ENCODE peak calls at places on chromosomes 12 and 14, in eight cellular contexts. One of them, this sample, is unnamed.

GRCh38 chr12:1848146-1848545 is 27.8 kb downstream of the LRTM2 start:
- DNase-seq in HCT116: no peak
- DNase-seq in neural progenitor cell: no peak
- DNase-seq in hepatocyte: no peak
- DNase-seq in PC-3: no peak
- DNase-seq in SK-N-SH: no peak
- DNase-seq in MM.1S: no peak
- DNase-seq in GM23338: no peak
- DNase-seq in this sample: no peak

GRCh38 chr12:123254853-123255446 is 16.7 kb downstream of the CDK2AP1 start:
- DNase-seq in HCT116: no peak
- DNase-seq in neural progenitor cell: no peak
- DNase-seq in hepatocyte: no peak
- DNase-seq in PC-3: no peak
- DNase-seq in SK-N-SH: no peak
- DNase-seq in MM.1S: no peak
- DNase-seq in GM23338: no peak
- DNase-seq in this sample: no peak

GRCh38 chr14:56247495-56248087 is 129.4 kb downstream of the PELI2 start:
- DNase-seq in HCT116: peak
- DNase-seq in neural progenitor cell: no peak
- DNase-seq in hepatocyte: no peak
- DNase-seq in PC-3: peak
- DNase-seq in SK-N-SH: no peak
- DNase-seq in MM.1S: no peak
- DNase-seq in GM23338: peak
- DNase-seq in this sample: peak

GRCh38 chr14:103031566-103031911 is 25.8 kb downstream of the CDC42BPB start:
- DNase-seq in HCT116: no peak
- DNase-seq in neural progenitor cell: no peak
- DNase-seq in hepatocyte: no peak
- DNase-seq in PC-3: no peak
- DNase-seq in SK-N-SH: peak
- DNase-seq in MM.1S: no peak
- DNase-seq in GM23338: no peak
- DNase-seq in this sample: no peak

GRCh38 chr12:94427520-94428381 is 31.9 kb downstream of the CEP83 start:
- DNase-seq in HCT116: no peak
- DNase-seq in neural progenitor cell: no peak
- DNase-seq in hepatocyte: peak
- DNase-seq in PC-3: no peak
- DNase-seq in SK-N-SH: no peak
- DNase-seq in MM.1S: no peak
- DNase-seq in GM23338: no peak
- DNase-seq in this sample: no peak

GRCh38 chr12:122454739-122455138 is 32.3 kb upstream of the CLIP1 start:
- DNase-seq in HCT116: no peak
- DNase-seq in neural progenitor cell: peak
- DNase-seq in hepatocyte: no peak
- DNase-seq in PC-3: no peak
- DNase-seq in SK-N-SH: no peak
- DNase-seq in MM.1S: no peak
- DNase-seq in GM23338: no peak
- DNase-seq in this sample: no peak

GRCh38 chr12:20798561-20798960 is 11.9 kb upstream of the SLCO1B3 start:
- DNase-seq in HCT116: peak
- DNase-seq in neural progenitor cell: peak
- DNase-seq in hepatocyte: peak
- DNase-seq in PC-3: peak
- DNase-seq in SK-N-SH: peak
- DNase-seq in MM.1S: peak
- DNase-seq in GM23338: peak
- DNase-seq in this sample: peak

GRCh38 chr12:64819816-64820402 is 4.5 kb upstream of the TBC1D30 start:
- DNase-seq in HCT116: no peak
- DNase-seq in neural progenitor cell: no peak
- DNase-seq in hepatocyte: no peak
- DNase-seq in PC-3: no peak
- DNase-seq in SK-N-SH: peak
- DNase-seq in MM.1S: no peak
- DNase-seq in GM23338: no peak
- DNase-seq in this sample: no peak

GRCh38 chr12:122125452-122126341 is 47.1 kb downstream of the MLXIP start:
- DNase-seq in HCT116: no peak
- DNase-seq in neural progenitor cell: no peak
- DNase-seq in hepatocyte: no peak
- DNase-seq in PC-3: no peak
- DNase-seq in SK-N-SH: no peak
- DNase-seq in MM.1S: no peak
- DNase-seq in GM23338: no peak
- DNase-seq in this sample: no peak

GRCh38 chr14:75182820-75183219 is 6.4 kb upstream of the TMED10 start:
- DNase-seq in HCT116: no peak
- DNase-seq in neural progenitor cell: no peak
- DNase-seq in hepatocyte: peak
- DNase-seq in PC-3: no peak
- DNase-seq in SK-N-SH: no peak
- DNase-seq in MM.1S: no peak
- DNase-seq in GM23338: no peak
- DNase-seq in this sample: no peak

GRCh38 chr14:89221109-89221508 is 195.9 kb downstream of the FOXN3 start:
- DNase-seq in HCT116: no peak
- DNase-seq in neural progenitor cell: no peak
- DNase-seq in hepatocyte: no peak
- DNase-seq in PC-3: peak
- DNase-seq in SK-N-SH: no peak
- DNase-seq in MM.1S: no peak
- DNase-seq in GM23338: no peak
- DNase-seq in this sample: no peak

GRCh38 chr14:95562892-95563685 is 28.2 kb downstream of the GLRX5 start:
- DNase-seq in HCT116: no peak
- DNase-seq in neural progenitor cell: no peak
- DNase-seq in hepatocyte: no peak
- DNase-seq in PC-3: no peak
- DNase-seq in SK-N-SH: no peak
- DNase-seq in MM.1S: no peak
- DNase-seq in GM23338: no peak
- DNase-seq in this sample: no peak

GRCh38 chr12:132423251-132424117 is 66.5 kb upstream of the FBRSL1 start:
- DNase-seq in HCT116: no peak
- DNase-seq in neural progenitor cell: peak
- DNase-seq in hepatocyte: no peak
- DNase-seq in PC-3: no peak
- DNase-seq in SK-N-SH: peak
- DNase-seq in MM.1S: no peak
- DNase-seq in GM23338: peak
- DNase-seq in this sample: peak

GRCh38 chr12:130981947-130982346 is 28.2 kb downstream of the ADGRD1 start:
- DNase-seq in HCT116: no peak
- DNase-seq in neural progenitor cell: no peak
- DNase-seq in hepatocyte: no peak
- DNase-seq in PC-3: no peak
- DNase-seq in SK-N-SH: no peak
- DNase-seq in MM.1S: no peak
- DNase-seq in GM23338: no peak
- DNase-seq in this sample: no peak

GRCh38 chr12:97194551-97194950 is 268.1 kb upstream of the RMST start:
- DNase-seq in HCT116: no peak
- DNase-seq in neural progenitor cell: no peak
- DNase-seq in hepatocyte: no peak
- DNase-seq in PC-3: no peak
- DNase-seq in SK-N-SH: no peak
- DNase-seq in MM.1S: no peak
- DNase-seq in GM23338: no peak
- DNase-seq in this sample: no peak

DNA sequence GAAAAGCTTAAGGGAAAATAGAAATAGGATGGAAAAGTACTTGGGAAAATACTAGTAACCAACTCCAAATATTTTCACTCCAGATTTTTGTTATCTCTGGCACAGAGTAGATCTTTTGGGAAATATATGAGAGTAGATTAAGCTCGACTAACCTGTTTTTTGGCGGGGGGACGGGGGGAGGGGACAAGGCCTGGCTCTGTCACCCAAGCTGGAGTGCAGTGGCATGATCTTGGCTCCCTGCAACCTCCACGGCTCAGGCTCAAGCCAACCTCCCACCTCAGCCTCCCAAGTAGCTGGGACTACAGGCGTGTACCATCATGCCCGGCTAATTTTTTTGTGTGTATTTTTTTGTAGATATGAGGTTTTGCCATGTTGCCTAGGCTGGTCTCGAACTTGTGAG is 4.8 kb downstream of the DHRS7 start:
- DNase-seq in HCT116: no peak
- DNase-seq in neural progenitor cell: no peak
- DNase-seq in hepatocyte: no peak
- DNase-seq in PC-3: no peak
- DNase-seq in SK-N-SH: no peak
- DNase-seq in MM.1S: no peak
- DNase-seq in GM23338: no peak
- DNase-seq in this sample: no peak
- H3K27ac ChIP-seq in HCT116: no peak
- H3K27ac ChIP-seq in neural progenitor cell: no peak
- H3K27ac ChIP-seq in hepatocyte: no peak
- H3K27ac ChIP-seq in PC-3: no peak
- H3K27ac ChIP-seq in SK-N-SH: no peak
- H3K27ac ChIP-seq in MM.1S: no peak
- H3K27ac ChIP-seq in GM23338: no peak
- H3K27ac ChIP-seq in this sample: no peak

GRCh38 chr12:127025545-127025944 is 1241.4 kb upstream of the TMEM132C start:
- DNase-seq in HCT116: no peak
- DNase-seq in neural progenitor cell: no peak
- DNase-seq in hepatocyte: no peak
- DNase-seq in PC-3: peak
- DNase-seq in SK-N-SH: no peak
- DNase-seq in MM.1S: no peak
- DNase-seq in GM23338: no peak
- DNase-seq in this sample: no peak
- TF ChIP-seq CTCF in HCT116: peak
- TF ChIP-seq CTCF in neural progenitor cell: no peak
- TF ChIP-seq CTCF in hepatocyte: no peak
- TF ChIP-seq CTCF in PC-3: peak
- TF ChIP-seq CTCF in SK-N-SH: peak
- TF ChIP-seq CTCF in MM.1S: no peak
- TF ChIP-seq CTCF in GM23338: no peak
- TF ChIP-seq CTCF in this sample: peak

GRCh38 chr14:69632154-69632553 is 20.8 kb downstream of the SUSD6 start:
- DNase-seq in HCT116: no peak
- DNase-seq in neural progenitor cell: peak
- DNase-seq in hepatocyte: no peak
- DNase-seq in PC-3: no peak
- DNase-seq in SK-N-SH: no peak
- DNase-seq in MM.1S: no peak
- DNase-seq in GM23338: no peak
- DNase-seq in this sample: no peak

GRCh38 chr14:69633238-69633637 is 21.8 kb downstream of the SUSD6 start:
- DNase-seq in HCT116: no peak
- DNase-seq in neural progenitor cell: no peak
- DNase-seq in hepatocyte: no peak
- DNase-seq in PC-3: no peak
- DNase-seq in SK-N-SH: no peak
- DNase-seq in MM.1S: no peak
- DNase-seq in GM23338: peak
- DNase-seq in this sample: no peak

GRCh38 chr14:69631509-69631908 is 20.1 kb downstream of the SUSD6 start:
- DNase-seq in HCT116: no peak
- DNase-seq in neural progenitor cell: no peak
- DNase-seq in hepatocyte: no peak
- DNase-seq in PC-3: peak
- DNase-seq in SK-N-SH: no peak
- DNase-seq in MM.1S: no peak
- DNase-seq in GM23338: no peak
- DNase-seq in this sample: no peak

GRCh38 chr14:69634871-69635270 is 23.5 kb downstream of the SUSD6 start:
- DNase-seq in HCT116: no peak
- DNase-seq in neural progenitor cell: no peak
- DNase-seq in hepatocyte: no peak
- DNase-seq in PC-3: no peak
- DNase-seq in SK-N-SH: no peak
- DNase-seq in MM.1S: no peak
- DNase-seq in GM23338: no peak
- DNase-seq in this sample: no peak

GRCh38 chr14:69632752-69633151 is 21.4 kb downstream of the SUSD6 start:
- DNase-seq in HCT116: no peak
- DNase-seq in neural progenitor cell: no peak
- DNase-seq in hepatocyte: no peak
- DNase-seq in PC-3: no peak
- DNase-seq in SK-N-SH: no peak
- DNase-seq in MM.1S: no peak
- DNase-seq in GM23338: no peak
- DNase-seq in this sample: no peak
- TF ChIP-seq EZH2phosphoT487 in HCT116: no peak
- TF ChIP-seq EZH2phosphoT487 in neural progenitor cell: no peak
- TF ChIP-seq EZH2phosphoT487 in hepatocyte: no peak
- TF ChIP-seq EZH2phosphoT487 in PC-3: no peak
- TF ChIP-seq EZH2phosphoT487 in SK-N-SH: no peak
- TF ChIP-seq EZH2phosphoT487 in MM.1S: no peak
- TF ChIP-seq EZH2phosphoT487 in GM23338: no peak
- TF ChIP-seq EZH2phosphoT487 in this sample: no peak

GRCh38 chr12:76219806-76220205 is 128.4 kb downstream of the BBS10 start:
- DNase-seq in HCT116: no peak
- DNase-seq in neural progenitor cell: no peak
- DNase-seq in hepatocyte: no peak
- DNase-seq in PC-3: peak
- DNase-seq in SK-N-SH: no peak
- DNase-seq in MM.1S: peak
- DNase-seq in GM23338: no peak
- DNase-seq in this sample: no peak

GRCh38 chr12:76226397-76226796 is 121.8 kb downstream of the BBS10 start:
- DNase-seq in HCT116: no peak
- DNase-seq in neural progenitor cell: no peak
- DNase-seq in hepatocyte: no peak
- DNase-seq in PC-3: peak
- DNase-seq in SK-N-SH: no peak
- DNase-seq in MM.1S: no peak
- DNase-seq in GM23338: no peak
- DNase-seq in this sample: no peak

GRCh38 chr12:76223869-76224268 is 124.3 kb downstream of the BBS10 start:
- DNase-seq in HCT116: no peak
- DNase-seq in neural progenitor cell: no peak
- DNase-seq in hepatocyte: no peak
- DNase-seq in PC-3: peak
- DNase-seq in SK-N-SH: no peak
- DNase-seq in MM.1S: no peak
- DNase-seq in GM23338: no peak
- DNase-seq in this sample: no peak

GRCh38 chr12:76216585-76217472 is 131.4 kb downstream of the BBS10 start:
- DNase-seq in HCT116: no peak
- DNase-seq in neural progenitor cell: no peak
- DNase-seq in hepatocyte: no peak
- DNase-seq in PC-3: no peak
- DNase-seq in SK-N-SH: no peak
- DNase-seq in MM.1S: no peak
- DNase-seq in GM23338: no peak
- DNase-seq in this sample: no peak

DNA sequence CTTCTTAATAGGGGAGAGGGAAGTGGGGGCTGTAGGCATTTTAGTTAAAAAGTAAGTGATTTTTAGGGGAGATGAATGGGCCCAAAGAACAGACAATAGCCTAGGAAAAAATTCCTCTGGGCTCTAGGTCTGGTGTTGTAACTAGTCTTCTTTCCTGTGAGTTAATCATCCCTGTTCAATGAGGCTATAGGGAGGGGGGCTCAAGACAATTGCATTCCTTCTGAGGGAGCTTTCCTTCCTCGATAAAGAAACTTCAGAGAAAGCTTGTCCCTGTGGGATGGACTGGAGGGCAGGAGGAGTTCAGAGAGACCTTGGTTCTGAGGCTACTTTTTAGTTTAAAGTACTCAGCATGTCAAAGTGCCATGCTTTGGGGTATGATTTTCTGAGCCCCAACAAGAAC is 127.2 kb downstream of the BBS10 start:
- DNase-seq in HCT116: no peak
- DNase-seq in neural progenitor cell: peak
- DNase-seq in hepatocyte: no peak
- DNase-seq in PC-3: no peak
- DNase-seq in SK-N-SH: no peak
- DNase-seq in MM.1S: no peak
- DNase-seq in GM23338: peak
- DNase-seq in this sample: no peak
- H3K27ac ChIP-seq in HCT116: no peak
- H3K27ac ChIP-seq in neural progenitor cell: peak
- H3K27ac ChIP-seq in hepatocyte: no peak
- H3K27ac ChIP-seq in PC-3: no peak
- H3K27ac ChIP-seq in SK-N-SH: no peak
- H3K27ac ChIP-seq in MM.1S: no peak
- H3K27ac ChIP-seq in GM23338: no peak
- H3K27ac ChIP-seq in this sample: no peak